ENCODE peak calls at places on chromosomes 1 and 21, in six cellular contexts. M, S, C, R, Z and W are unnamed samples.

GRCh38 chr1:187032316-187032981 is 203.7 kb downstream of the PLA2G4A start:
- DNase-seq in Z (no peak), M (no peak), S (no peak), C (no peak), R (no peak), W (no peak)

GRCh38 chr21:38809170-38809878 is 3.6 kb downstream of the ETS2 start:
- DNase-seq in C (no peak), S (no peak), M (no peak), Z (no peak), R (no peak), W (no peak)

GRCh38 chr1:4974981-4975685 is 320.7 kb downstream of the AJAP1 start:
- DNase-seq in R (no peak), Z (no peak), C (no peak), M (no peak), S (no peak), W (no peak)

GRCh38 chr21:45543371-45543709 is 1.1 kb upstream of the SLC19A1 start:
- DNase-seq in Z (no peak), R (no peak), C (no peak), S (no peak), M (no peak), W (peak; percentile 41)

GRCh38 chr1:66250483-66250882 is 283.5 kb upstream of the SGIP1 start:
- DNase-seq in S (no peak), C (no peak), Z (no peak), R (no peak), M (no peak), W (no peak)

GRCh38 chr1:28835237-28835650 is 23.3 kb downstream of the OPRD1 start:
- DNase-seq in C (no peak), S (no peak), Z (no peak), R (no peak), M (no peak), W (no peak)

GRCh38 chr1:113073457-113073950 is 506 bp downstream of the LRIG2 start:
- DNase-seq in Z (peak; percentile 81), R (peak; percentile 35), M (peak; percentile 70), S (no peak), C (no peak), W (peak; percentile 66)

GRCh38 chr21:35220301-35220700 is 171.2 kb upstream of the RUNX1 start:
- DNase-seq in R (no peak), S (no peak), C (no peak), M (no peak), Z (no peak), W (no peak)

GRCh38 chr1:246107516-246108277 is 399.4 kb downstream of the SMYD3 start:
- DNase-seq in Z (no peak), C (no peak), R (no peak), M (no peak), S (no peak), W (no peak)